ENCODE peak calls at places on chromosomes 5 and 9, in nine cellular contexts. M, C, A, Y, R, B, D, F and E are unnamed samples.
A peak's percentile ranks its signal among the peaks of the same experiment; 100 is the strongest.

GRCh38 chr5:135031146-135031812 is 2.7 kb downstream of the PITX1 start:
- DNase-seq in B (no peak), A (no peak), M (no peak), C (peak; percentile 86), R (peak; percentile 56), Y (no peak), D (peak; percentile 65), F (no peak), E (no peak)

GRCh38 chr5:172503925-172504730 is 49.8 kb upstream of the SH3PXD2B start:
- DNase-seq in R (no peak), F (peak; percentile 30), Y (no peak), A (no peak), D (peak; percentile 80), M (no peak), B (no peak), C (peak; percentile 34), E (peak; percentile 73)

GRCh38 chr5:139908749-139909148 is 113.1 kb downstream of the PSD2 start:
- DNase-seq in R (peak; percentile 50), D (peak; percentile 63), Y (no peak), A (no peak), B (peak; percentile 13), M (no peak), C (no peak), F (peak; percentile 59), E (no peak)

GRCh38 chr5:57435701-57436134 is 46.9 kb downstream of the ACTBL2 start:
- DNase-seq in B (peak; percentile 59), Y (peak; percentile 99), M (peak; percentile 37), C (no peak), D (no peak), F (no peak), R (no peak), A (no peak), E (no peak)

GRCh38 chr5:140346348-140347221 is at the start of gene HBEGF:
- DNase-seq in A (peak; percentile 82), C (peak; percentile 88), F (peak; percentile 92), R (peak; percentile 96), M (peak; percentile 74), Y (peak; percentile 84), B (peak; percentile 93), D (peak; percentile 88), E (peak; percentile 90)

GRCh38 chr5:75671506-75671905 is 45.7 kb downstream of the POC5 start:
- DNase-seq in F (no peak), R (no peak), C (no peak), M (no peak), D (no peak), Y (no peak), B (no peak), A (no peak), E (no peak)

GRCh38 chr9:126693428-126693931 is 79.8 kb downstream of the LMX1B start:
- DNase-seq in D (peak; percentile 58), F (peak; percentile 66), Y (no peak), A (no peak), B (no peak), R (peak; percentile 22), C (no peak), M (no peak), E (no peak)

GRCh38 chr5:65577141-65577540 is 14.0 kb downstream of the PPWD1 start:
- DNase-seq in Y (no peak), A (no peak), B (no peak), R (no peak), C (no peak), M (no peak), D (no peak), F (no peak), E (no peak)

GRCh38 chr9:113609562-113610318 is 146.2 kb downstream of the RGS3 start:
- DNase-seq in F (peak; percentile 87), Y (peak; percentile 96), C (no peak), M (no peak), D (peak; percentile 85), A (peak; percentile 71), B (peak; percentile 97), R (peak; percentile 47), E (peak; percentile 30)

GRCh38 chr5:141866111-141866510 is 12.1 kb downstream of the PCDH1 start:
- DNase-seq in C (no peak), B (peak; percentile 94), R (no peak), F (peak; percentile 70), A (peak; percentile 96), D (peak; percentile 76), Y (no peak), M (peak; percentile 78), E (peak; percentile 91)

GRCh38 chr5:173741729-173742431 is 125.4 kb upstream of the BOD1 start:
- DNase-seq in M (no peak), F (no peak), Y (no peak), C (no peak), B (no peak), A (no peak), D (no peak), R (no peak), E (no peak)

GRCh38 chr5:80275347-80275746 is 19.5 kb upstream of the SERINC5 start:
- DNase-seq in R (peak; percentile 47), B (no peak), C (no peak), D (no peak), M (no peak), F (no peak), Y (peak; percentile 21), A (no peak), E (no peak)

GRCh38 chr9:19828586-19828985 is 39.7 kb upstream of the SLC24A2 start:
- DNase-seq in M (no peak), C (no peak), B (no peak), D (no peak), F (no peak), A (no peak), Y (no peak), R (no peak), E (no peak)

GRCh38 chr5:113022661-113023060 is 46.1 kb downstream of the DCP2 start:
- DNase-seq in F (no peak), R (no peak), M (no peak), B (no peak), C (no peak), D (no peak), A (no peak), Y (peak; percentile 59), E (no peak)
- TF ChIP-seq POLR2AphosphoS5 in F (peak; percentile 31), R (no peak), M (no peak), B (no peak), C (no peak), D (no peak), A (no peak), Y (peak; percentile 65), E (no peak)

GRCh38 chr9:128096614-128097013 is 28.6 kb downstream of the SLC25A25 start:
- DNase-seq in B (no peak), R (no peak), F (no peak), C (no peak), M (no peak), Y (no peak), A (no peak), D (no peak), E (no peak)

GRCh38 chr9:128092199-128092977 is 24.4 kb downstream of the SLC25A25 start:
- DNase-seq in A (no peak), F (peak; percentile 54), R (no peak), D (no peak), C (no peak), M (no peak), Y (peak; percentile 23), B (no peak), E (no peak)

GRCh38 chr9:128094950-128095544 is 27.0 kb downstream of the SLC25A25 start:
- DNase-seq in C (no peak), F (peak; percentile 53), A (no peak), M (no peak), Y (no peak), R (no peak), D (no peak), B (no peak), E (no peak)

GRCh38 chr9:128093016-128093415 is 25.0 kb downstream of the SLC25A25 start:
- DNase-seq in C (no peak), R (no peak), A (no peak), F (no peak), D (no peak), Y (peak; percentile 17), B (no peak), M (no peak), E (no peak)

DNA sequence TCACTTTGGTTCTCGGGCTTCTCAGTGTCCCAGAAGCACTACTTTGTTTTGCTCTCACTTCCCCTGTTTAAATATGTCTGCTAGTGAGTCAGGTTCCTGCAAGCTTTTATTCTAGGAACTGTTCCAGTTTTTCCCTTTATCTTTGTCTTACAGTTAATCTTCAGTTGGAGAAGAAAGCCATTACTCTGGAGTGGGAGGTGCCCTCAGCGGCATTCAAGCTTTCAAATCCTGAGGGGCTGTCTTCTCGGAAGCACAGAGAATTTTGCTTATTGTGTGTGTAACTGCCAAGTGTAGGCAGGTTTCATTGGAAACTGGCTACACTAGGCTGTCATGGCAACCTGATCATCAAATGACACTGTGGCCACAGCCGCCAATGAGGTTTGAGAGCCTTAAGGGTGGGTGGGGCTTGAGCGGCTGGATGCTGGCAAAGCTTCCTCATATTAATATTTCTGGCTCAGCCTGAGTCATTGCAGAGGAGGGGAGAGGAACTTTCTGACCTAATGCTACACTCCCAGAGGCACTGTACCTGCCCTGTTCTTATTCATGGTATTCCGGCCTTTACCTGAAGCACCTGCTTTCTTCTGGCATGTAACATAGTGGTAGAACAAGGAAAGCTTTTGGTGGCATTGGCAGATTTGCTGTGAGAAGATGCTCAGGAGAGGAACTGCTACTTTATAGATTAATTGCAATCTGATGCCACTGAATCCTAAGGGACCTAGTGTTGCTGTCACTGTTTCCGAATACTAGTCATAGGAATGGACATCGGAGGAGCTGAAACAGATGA is 26.3 kb downstream of the SLC25A25 start:
- DNase-seq in M (peak; percentile 89), A (peak; percentile 94), Y (peak; percentile 98), B (peak; percentile 92), F (peak; percentile 89), C (no peak), D (peak; percentile 98), R (peak; percentile 88), E (peak; percentile 88)
- TF ChIP-seq POLR2AphosphoS5 in M (peak; percentile 40), A (peak; percentile 78), Y (peak; percentile 40), B (peak; percentile 88), F (peak; percentile 71), C (no peak), D (peak; percentile 98), R (peak; percentile 19), E (peak; percentile 70)

DNA sequence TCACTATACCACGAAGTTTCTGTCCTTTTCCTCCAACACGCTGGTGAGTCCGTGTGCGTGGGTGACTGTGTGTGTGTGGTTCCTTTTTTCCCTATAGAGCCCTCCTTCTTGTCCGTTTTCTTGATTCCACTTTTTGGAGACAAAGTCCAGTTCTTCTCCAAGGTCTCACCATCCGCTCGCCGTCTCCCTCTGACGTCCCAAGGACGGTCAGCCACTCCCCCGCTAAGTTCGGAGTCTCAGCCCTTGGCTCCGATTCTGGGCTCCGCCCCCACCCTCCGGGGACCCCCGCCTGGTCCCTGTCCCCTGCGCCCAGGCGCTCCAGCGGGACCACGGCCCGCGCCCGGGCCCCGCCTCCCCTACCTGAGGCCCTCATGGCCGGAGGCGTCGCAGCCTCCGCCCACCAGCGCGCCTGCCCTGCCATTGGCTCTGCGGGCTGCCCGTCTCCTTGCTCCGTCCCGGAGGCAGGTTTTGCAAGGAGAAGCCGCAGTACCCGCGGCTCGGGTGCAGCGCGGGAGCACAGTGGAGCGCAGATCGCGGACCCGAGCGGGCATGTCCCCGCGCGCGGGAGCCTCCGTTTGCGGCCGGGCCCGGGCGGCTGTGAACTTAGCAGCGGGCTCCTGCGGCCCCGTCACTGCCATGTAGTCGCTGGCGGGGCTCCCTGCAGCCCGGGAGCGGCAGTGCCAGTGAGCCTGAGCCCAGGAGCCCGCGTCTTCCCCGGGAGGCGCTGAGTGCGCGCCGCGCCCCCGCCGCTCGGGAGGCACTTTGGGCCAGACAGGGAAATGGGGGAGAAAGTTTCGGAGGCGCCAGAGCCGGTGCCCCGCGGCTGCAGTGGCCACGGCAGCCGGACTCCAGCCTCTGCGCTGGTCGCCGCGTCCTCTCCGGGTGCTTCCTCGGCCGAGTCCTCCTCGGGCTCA is at the start of gene MAST4:
- DNase-seq in R (peak; percentile 92), M (peak; percentile 16), D (peak; percentile 92), C (peak; percentile 97), A (peak; percentile 61), B (peak; percentile 92), F (peak; percentile 95), Y (peak; percentile 85), E (peak; percentile 91)
- TF ChIP-seq POLR2AphosphoS5 in R (no peak), M (no peak), D (peak; percentile 81), C (no peak), A (peak; percentile 19), B (peak; percentile 84), F (peak; percentile 87), Y (no peak), E (peak; percentile 42)

GRCh38 chr5:4947106-4947505 is 193.0 kb upstream of the ADAMTS16 start:
- DNase-seq in Y (no peak), M (no peak), R (no peak), B (no peak), D (no peak), C (no peak), F (no peak), A (no peak), E (no peak)
- TF ChIP-seq POLR2AphosphoS5 in Y (no peak), M (no peak), R (no peak), B (no peak), D (no peak), C (no peak), F (no peak), A (no peak), E (no peak)